ENCODE peak calls at places on chromosomes 11 and 22, in five cellular contexts. A is neural progenitor cell, K is colonic mucosa, D is K562, R is RWPE2. X is an unnamed sample. For H3K4me1 and H3K9me3, the result is how much of the 10 kb centered on the place peaks cover.

GRCh38 chr22:31346255-31346732 is at the start of gene PATZ1:
- DNase-seq in R (peak), A (no peak), D (peak), K (peak), X (peak)

GRCh38 chr11:12318791-12319733 is 58.3 kb upstream of the PARVA start:
- DNase-seq in R (no peak), A (no peak), K (no peak), D (no peak), X (no peak)

GRCh38 chr11:130785376-130786110 is 130.7 kb downstream of the SNX19 start:
- DNase-seq in A (peak), R (no peak), K (no peak), D (peak), X (no peak)

GRCh38 chr22:19871023-19871844 is 16.6 kb upstream of the GNB1L start:
- DNase-seq in A (no peak), R (peak), K (peak), D (no peak), X (peak)

GRCh38 chr22:44520695-44521094 is 22.7 kb upstream of the RTL6 start:
- DNase-seq in R (no peak), K (no peak), A (no peak), D (no peak), X (no peak)

GRCh38 chr22:30044369-30044768 is 35.9 kb upstream of the HORMAD2 start:
- DNase-seq in A (no peak), R (no peak), K (peak), D (no peak), X (no peak)

GRCh38 chr22:24554316-24555159 is at the start of gene GUCD1:
- DNase-seq in K (peak), A (peak), D (no peak), R (no peak), X (peak)

GRCh38 chr11:64802370-64803162 is 448 bp downstream of the MAP4K2 start:
- DNase-seq in D (no peak), R (no peak), K (peak), A (no peak), X (no peak)

GRCh38 chr22:35353318-35353717 is 27.6 kb upstream of the HMOX1 start:
- DNase-seq in A (no peak), K (no peak), D (no peak), R (no peak), X (peak)

GRCh38 chr22:39439170-39439569 is 17.6 kb upstream of the MGAT3 start:
- DNase-seq in A (no peak), R (no peak), D (peak), K (no peak), X (no peak)

GRCh38 chr11:85021066-85021465 is 606.1 kb downstream of the DLG2 start:
- DNase-seq in K (no peak), A (no peak), D (no peak), R (no peak), X (no peak)

GRCh38 chr11:82980292-82980691 is 78.8 kb downstream of the DDIAS start:
- DNase-seq in K (no peak), A (no peak), D (no peak), R (no peak), X (no peak)

GRCh38 chr22:22002526-22003055 is 20.0 kb upstream of the TOP3B start:
- DNase-seq in A (no peak), R (no peak), D (peak), K (no peak), X (no peak)

GRCh38 chr11:72712168-72712721 is 38.0 kb upstream of the PDE2A start:
- DNase-seq in A (peak), R (peak), D (no peak), K (peak), X (peak)

GRCh38 chr11:84817998-84818397 is 809.1 kb downstream of the DLG2 start:
- DNase-seq in A (no peak), K (no peak), R (peak), D (no peak), X (no peak)

GRCh38 chr11:120392791-120393190 is 56.6 kb downstream of the ARHGEF12 start:
- DNase-seq in R (no peak), A (no peak), D (no peak), K (no peak), X (no peak)

GRCh38 chr11:87722756-87723599 is 452.3 kb downstream of the RAB38 start:
- DNase-seq in D (peak), R (no peak), A (peak), K (peak), X (no peak)

GRCh38 chr11:57167125-57167839 is 14.5 kb upstream of the LRRC55 start:
- DNase-seq in K (no peak), A (peak), R (no peak), D (no peak), X (no peak)

GRCh38 chr11:74870485-74870884 is 78.4 kb downstream of the XRRA1 start:
- DNase-seq in D (peak), R (no peak), A (peak), K (no peak), X (no peak)

GRCh38 chr11:95364324-95365295 is 133.6 kb upstream of the SESN3 start:
- DNase-seq in K (no peak), R (no peak), D (no peak), A (no peak), X (no peak)

GRCh38 chr11:33291004-33291777 is 34.0 kb downstream of the HIPK3 start:
- DNase-seq in D (no peak), A (no peak), K (no peak), R (no peak), X (no peak)
- H3K27ac ChIP-seq in D (no peak), A (no peak), K (no peak), R (no peak), X (peak)

DNA sequence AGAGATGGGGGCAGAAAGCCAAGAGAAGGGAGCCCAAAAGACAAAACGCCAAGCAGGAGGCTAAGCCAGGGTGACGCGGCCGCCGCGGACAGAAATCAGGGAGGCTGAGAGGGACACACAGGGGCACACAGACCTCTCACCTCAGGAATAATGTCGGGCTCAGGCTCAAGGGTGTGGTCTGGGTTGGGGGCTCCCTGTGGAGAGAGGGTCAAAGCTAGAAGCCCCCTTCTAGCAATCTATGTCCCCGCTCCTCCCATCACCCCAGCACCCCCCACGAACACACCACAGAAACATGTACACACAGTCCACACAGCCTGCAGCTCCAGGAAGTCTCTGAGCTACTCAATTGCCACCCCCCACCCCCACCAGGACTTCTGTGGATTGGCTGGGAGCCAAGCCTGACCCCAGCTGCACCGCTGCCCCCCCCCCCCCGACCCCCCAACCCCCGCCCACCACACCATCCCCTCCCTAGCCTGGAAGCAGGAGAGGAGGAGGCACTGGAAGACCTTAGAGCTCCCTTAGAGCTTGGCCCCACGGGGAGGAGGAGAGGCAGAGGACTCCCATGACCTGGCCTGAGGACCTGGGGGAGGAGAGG is 6.9 kb downstream of the BCL9L start:
- DNase-seq in A (no peak), D (peak), R (no peak), K (no peak), X (no peak)
- H3K4me1 ChIP-seq in A (half or more), D (half or more), R (half or more), K (half or more), X (half or more)

GRCh38 chr11:90701040-90701439 is 478.2 kb upstream of the CHORDC1 start:
- DNase-seq in K (no peak), R (no peak), D (no peak), A (no peak), X (no peak)

GRCh38 chr11:90704510-90704909 is 481.7 kb upstream of the CHORDC1 start:
- DNase-seq in A (no peak), K (no peak), R (no peak), D (no peak), X (no peak)

DNA sequence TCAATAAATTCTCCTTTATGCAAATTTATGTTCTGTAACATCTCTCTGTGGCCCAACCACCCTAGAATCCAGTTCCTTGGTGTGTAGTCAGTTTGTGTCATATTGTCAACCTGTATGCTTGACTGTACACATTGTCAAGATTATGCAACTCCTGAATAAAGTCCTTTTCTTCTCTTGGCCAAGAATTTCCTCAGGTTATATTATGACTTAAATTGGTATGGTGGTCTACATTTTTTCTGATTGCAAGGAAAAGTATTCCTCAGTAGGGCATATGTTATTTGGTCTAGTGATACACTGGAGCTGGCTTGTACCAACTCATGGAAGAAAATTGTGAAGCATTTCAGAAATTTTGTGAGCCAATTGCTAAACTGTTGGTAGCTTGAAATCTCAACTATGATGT is 482.8 kb upstream of the CHORDC1 start:
- DNase-seq in A (no peak), K (no peak), D (no peak), R (no peak), X (no peak)
- H3K9me3 ChIP-seq in A (under half), K (under half), D (under half), R (under half), X (under half)

GRCh38 chr22:46082633-46083032 is 67.7 kb upstream of the PPARA start:
- DNase-seq in K (no peak), D (no peak), R (no peak), A (no peak), X (peak)
- H3K27ac ChIP-seq in K (peak), D (no peak), R (peak), A (no peak), X (peak)

X was measured in tibial artery.